ENCODE peak calls at places on chromosomes 12 and 14, in five cellular contexts. R is HepG2, U is A549, F is GM23338, X is K562. D is an unnamed sample.

GRCh38 chr12:53984901-53985357 is at the start of gene HOXC10:
- DNase-seq in R (peak; percentile 53), U (peak; percentile 93), F (peak; percentile 98), X (peak; percentile 97), D (peak; percentile 38)

GRCh38 chr14:102930138-102930752 is 7.8 kb downstream of the AMN start:
- DNase-seq in R (no peak), U (no peak), F (peak; percentile 69), X (no peak), D (no peak)

GRCh38 chr12:127342861-127343260 is 924.1 kb upstream of the TMEM132C start:
- DNase-seq in R (no peak), U (no peak), F (no peak), X (no peak), D (no peak)

GRCh38 chr12:9365296-9365695 is 157.1 kb upstream of the PZP start:
- DNase-seq in R (no peak), U (no peak), F (no peak), X (no peak), D (no peak)

GRCh38 chr12:120215357-120215735 is 14.4 kb upstream of the RPLP0 start:
- DNase-seq in R (no peak), U (no peak), F (no peak), X (no peak), D (no peak)

GRCh38 chr12:103043531-103044445 is 86.3 kb downstream of the ASCL1 start:
- DNase-seq in R (no peak), U (no peak), F (peak; percentile 62), X (no peak), D (no peak)

GRCh38 chr12:121795029-121795977 is 1.8 kb upstream of the RHOF start:
- DNase-seq in R (peak; percentile 83), U (peak; percentile 81), F (peak; percentile 87), X (peak; percentile 94), D (no peak)

GRCh38 chr12:57475271-57476161 is 4.2 kb downstream of the ARHGAP9 start:
- DNase-seq in R (no peak), U (no peak), F (peak; percentile 69), X (no peak), D (no peak)

GRCh38 chr14:63857467-63858030 is 4.7 kb downstream of the SYNE2 start:
- DNase-seq in R (no peak), U (no peak), F (no peak), X (no peak), D (no peak)

GRCh38 chr12:5078423-5078822 is 34.7 kb downstream of the KCNA5 start:
- DNase-seq in R (no peak), U (no peak), F (no peak), X (no peak), D (no peak)

GRCh38 chr12:121059031-121059898 is 20.2 kb upstream of the OASL start:
- DNase-seq in R (no peak), U (no peak), F (no peak), X (no peak), D (no peak)

GRCh38 chr14:100780646-100781355 is 45.1 kb upstream of the MEG3 start:
- DNase-seq in R (no peak), U (no peak), F (no peak), X (no peak), D (no peak)

GRCh38 chr14:86766469-86766868 is 1226.5 kb downstream of the GALC start:
- DNase-seq in R (peak; percentile 14), U (no peak), F (no peak), X (no peak), D (no peak)

GRCh38 chr12:3132636-3133409 is 55.6 kb downstream of the TSPAN9 start:
- DNase-seq in R (no peak), U (no peak), F (peak; percentile 68), X (no peak), D (no peak)

GRCh38 chr12:25089738-25090137 is 105.2 kb downstream of the DNAI7 start:
- DNase-seq in R (no peak), U (no peak), F (no peak), X (no peak), D (no peak)

GRCh38 chr12:116360579-116361403 is 83.3 kb upstream of the MED13L start:
- DNase-seq in R (no peak), U (no peak), F (no peak), X (peak; percentile 92), D (no peak)

GRCh38 chr14:34843011-34843554 is 32.1 kb downstream of the BAZ1A start:
- DNase-seq in R (peak; percentile 23), U (peak; percentile 32), F (no peak), X (peak; percentile 38), D (peak; percentile 27)

GRCh38 chr12:127963926-127964325 is 303.0 kb upstream of the TMEM132C start:
- DNase-seq in R (no peak), U (no peak), F (no peak), X (no peak), D (no peak)

DNA sequence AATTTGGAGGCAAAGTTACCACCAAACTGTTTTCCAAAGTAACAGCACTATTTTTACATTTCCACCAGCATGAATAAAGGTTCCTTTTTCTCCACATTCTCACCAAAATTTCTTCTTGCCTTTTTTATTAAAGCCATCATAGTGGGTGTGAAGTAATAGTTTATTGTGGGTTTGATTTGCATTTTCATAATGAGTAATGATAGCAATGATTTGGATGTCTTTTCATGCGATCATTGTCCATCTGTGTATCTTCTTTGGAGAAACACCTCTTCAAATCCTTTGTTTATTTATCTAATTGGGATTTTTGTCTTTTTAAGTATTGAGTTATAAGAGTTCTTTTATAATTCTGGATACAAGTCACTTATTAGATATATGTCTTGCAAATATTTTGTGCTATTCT is 172.7 kb downstream of the CNTN1 start:
- DNase-seq in R (no peak), U (no peak), F (no peak), X (no peak), D (no peak)
- TF ChIP-seq JUNB in R (no peak), U (no peak), F (no peak), X (no peak), D (no peak)

GRCh38 chr12:49720214-49720613 is 13.0 kb upstream of the FMNL3 start:
- DNase-seq in R (peak; percentile 52), U (no peak), F (no peak), X (no peak), D (no peak)

GRCh38 chr12:49716546-49716945 is 9.3 kb upstream of the FMNL3 start:
- DNase-seq in R (no peak), U (no peak), F (no peak), X (no peak), D (no peak)
- TF ChIP-seq JUNB in R (no peak), U (no peak), F (no peak), X (no peak), D (no peak)

DNA sequence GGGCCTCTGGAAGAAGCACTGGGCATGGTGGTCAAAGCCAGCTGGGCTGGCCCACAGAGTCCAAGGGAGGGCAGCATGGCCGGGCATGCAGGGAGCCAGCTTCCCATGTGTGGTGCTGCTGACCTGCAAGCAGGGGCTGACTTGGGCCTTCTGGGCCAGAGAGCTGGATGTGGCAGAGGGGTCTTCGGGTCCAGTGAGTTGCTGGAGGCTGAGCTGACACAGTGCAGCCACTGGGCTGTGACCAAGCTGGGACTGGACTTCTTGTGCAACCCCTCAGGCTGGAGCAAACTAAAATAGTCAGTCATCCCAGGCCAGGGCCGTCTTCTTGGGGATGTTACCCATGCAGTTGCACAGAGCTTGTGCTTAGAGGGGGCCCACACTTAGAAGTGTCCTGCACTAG is 7.4 kb upstream of the RIN3 start:
- DNase-seq in R (no peak), U (no peak), F (no peak), X (no peak), D (no peak)
- TF ChIP-seq JUNB in R (no peak), U (no peak), F (no peak), X (no peak), D (no peak)

GRCh38 chr14:98462908-98463307 is 809.1 kb downstream of the BCL11B start:
- DNase-seq in R (no peak), U (no peak), F (no peak), X (no peak), D (no peak)

GRCh38 chr14:98470663-98471062 is 801.3 kb downstream of the BCL11B start:
- DNase-seq in R (no peak), U (no peak), F (no peak), X (no peak), D (no peak)

DNA sequence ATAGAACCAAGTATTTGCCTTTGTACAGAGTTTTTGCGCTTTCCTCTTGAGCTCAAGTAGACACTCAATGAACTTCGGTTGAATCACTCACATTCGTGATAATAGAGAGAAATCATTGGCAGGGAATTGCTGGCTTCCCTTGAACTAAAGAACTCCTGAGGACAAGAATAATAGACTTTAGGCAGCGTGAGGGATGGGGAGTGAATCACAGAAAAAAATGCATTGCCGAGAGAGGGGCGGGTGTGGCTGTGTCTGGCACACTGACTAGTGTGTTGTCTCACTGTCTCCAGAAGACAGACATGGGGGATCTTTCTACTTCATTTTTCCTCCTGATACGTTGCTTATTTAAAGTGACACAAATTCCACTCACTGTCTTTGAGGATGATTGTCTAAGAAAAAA is 805.2 kb downstream of the BCL11B start:
- DNase-seq in R (no peak), U (no peak), F (no peak), X (no peak), D (no peak)
- TF ChIP-seq JUNB in R (no peak), U (no peak), F (no peak), X (no peak), D (no peak)

GRCh38 chr14:104981699-104982541 is 3.7 kb upstream of the CLBA1 start:
- DNase-seq in R (no peak), U (no peak), F (no peak), X (no peak), D (no peak)
- TF ChIP-seq JUNB in R (no peak), U (no peak), F (no peak), X (no peak), D (no peak)

GRCh38 chr12:130716918-130717306 is 813 bp upstream of the RIMBP2 start:
- DNase-seq in R (no peak), U (no peak), F (no peak), X (no peak), D (peak; percentile 40)
- TF ChIP-seq JUNB in R (no peak), U (no peak), F (no peak), X (no peak), D (no peak)

DNA sequence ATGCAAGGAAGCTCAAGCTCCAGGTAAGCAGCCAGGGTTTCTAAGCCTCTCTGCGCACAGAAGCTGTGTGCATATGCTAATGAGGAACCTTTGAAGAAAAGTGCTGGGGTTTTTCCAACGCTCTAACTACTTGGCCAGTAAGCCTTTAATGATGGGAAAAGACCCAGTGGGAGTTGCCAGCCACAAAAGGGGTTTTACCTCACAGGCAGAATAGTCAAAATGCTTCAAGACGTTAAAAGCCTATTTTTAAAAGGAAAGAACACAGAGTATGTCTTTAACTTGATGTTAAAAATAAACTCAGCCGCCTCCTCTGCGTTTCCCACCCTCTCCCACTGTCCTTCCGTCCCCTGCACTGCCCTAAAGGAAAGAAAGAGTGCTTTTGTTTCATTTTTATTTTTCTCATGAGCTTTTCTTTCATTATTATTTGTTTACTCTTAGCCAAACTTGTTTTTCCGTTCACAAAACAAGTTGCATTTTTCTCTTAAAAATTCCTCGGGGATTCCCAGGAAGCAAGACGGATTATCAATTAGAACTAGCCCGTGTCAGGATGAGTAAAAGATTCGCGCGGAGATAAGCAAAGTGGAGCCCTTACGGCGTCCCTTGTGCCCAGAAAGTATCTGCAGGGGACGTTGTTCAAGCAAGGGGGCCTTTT is 209.8 kb upstream of the NUDT4 start:
- DNase-seq in R (peak; percentile 20), U (no peak), F (peak; percentile 78), X (no peak), D (peak; percentile 95)
- TF ChIP-seq JUNB in R (no peak), U (no peak), F (no peak), X (no peak), D (peak; percentile 72)

D was measured in GM12878.